ENCODE peak calls at places on chromosome 15, in seven cellular contexts. One of them, this sample, is unnamed. For H3K27me3 and H3K4me1, the result is how much of the 10 kb centered on the place peaks cover.

GRCh38 chr15:96353931-96354730 is 23.6 kb downstream of the NR2F2 start:
- DNase-seq in body of pancreas: peak
- DNase-seq in sigmoid colon: no peak
- DNase-seq in HepG2: no peak
- DNase-seq in lower lobe of right lung: no peak
- DNase-seq in IMR-90: peak
- DNase-seq in CD4-positive, CD25-positive, alpha-beta regulatory T cell: no peak
- DNase-seq in this sample: no peak

GRCh38 chr15:74502301-74502700 is 38.7 kb upstream of the ARID3B start:
- DNase-seq in body of pancreas: no peak
- DNase-seq in sigmoid colon: no peak
- DNase-seq in HepG2: no peak
- DNase-seq in lower lobe of right lung: no peak
- DNase-seq in IMR-90: no peak
- DNase-seq in CD4-positive, CD25-positive, alpha-beta regulatory T cell: no peak
- DNase-seq in this sample: no peak

GRCh38 chr15:79035111-79035601 is 55.4 kb downstream of the RASGRF1 start:
- DNase-seq in body of pancreas: no peak
- DNase-seq in sigmoid colon: no peak
- DNase-seq in HepG2: no peak
- DNase-seq in lower lobe of right lung: no peak
- DNase-seq in IMR-90: no peak
- DNase-seq in CD4-positive, CD25-positive, alpha-beta regulatory T cell: no peak
- DNase-seq in this sample: no peak

GRCh38 chr15:90974216-90974615 is 19.5 kb downstream of the RCCD1 start:
- DNase-seq in body of pancreas: no peak
- DNase-seq in sigmoid colon: no peak
- DNase-seq in HepG2: no peak
- DNase-seq in lower lobe of right lung: no peak
- DNase-seq in IMR-90: no peak
- DNase-seq in CD4-positive, CD25-positive, alpha-beta regulatory T cell: no peak
- DNase-seq in this sample: no peak

GRCh38 chr15:60916674-60917468 is 312.2 kb downstream of the RORA start:
- DNase-seq in body of pancreas: peak
- DNase-seq in sigmoid colon: peak
- DNase-seq in HepG2: peak
- DNase-seq in lower lobe of right lung: peak
- DNase-seq in IMR-90: peak
- DNase-seq in CD4-positive, CD25-positive, alpha-beta regulatory T cell: peak
- DNase-seq in this sample: peak

GRCh38 chr15:24269166-24269571 is 406.4 kb upstream of the NPAP1 start:
- DNase-seq in body of pancreas: peak
- DNase-seq in sigmoid colon: peak
- DNase-seq in HepG2: no peak
- DNase-seq in lower lobe of right lung: no peak
- DNase-seq in IMR-90: no peak
- DNase-seq in CD4-positive, CD25-positive, alpha-beta regulatory T cell: no peak
- DNase-seq in this sample: no peak

GRCh38 chr15:90947577-90948357 is 6.9 kb upstream of the RCCD1 start:
- DNase-seq in body of pancreas: no peak
- DNase-seq in sigmoid colon: no peak
- DNase-seq in HepG2: no peak
- DNase-seq in lower lobe of right lung: no peak
- DNase-seq in IMR-90: no peak
- DNase-seq in CD4-positive, CD25-positive, alpha-beta regulatory T cell: no peak
- DNase-seq in this sample: no peak

GRCh38 chr15:25811481-25811906 is 51.6 kb downstream of the ATP10A start:
- DNase-seq in body of pancreas: no peak
- DNase-seq in sigmoid colon: no peak
- DNase-seq in HepG2: no peak
- DNase-seq in lower lobe of right lung: no peak
- DNase-seq in IMR-90: no peak
- DNase-seq in CD4-positive, CD25-positive, alpha-beta regulatory T cell: no peak
- DNase-seq in this sample: peak

GRCh38 chr15:80207887-80208286 is 44.1 kb downstream of the CTXND1 start:
- DNase-seq in body of pancreas: no peak
- DNase-seq in sigmoid colon: no peak
- DNase-seq in HepG2: peak
- DNase-seq in lower lobe of right lung: no peak
- DNase-seq in IMR-90: no peak
- DNase-seq in CD4-positive, CD25-positive, alpha-beta regulatory T cell: no peak
- DNase-seq in this sample: peak

GRCh38 chr15:69080203-69080957 is 65.9 kb downstream of the NOX5 start:
- DNase-seq in body of pancreas: no peak
- DNase-seq in sigmoid colon: no peak
- DNase-seq in HepG2: no peak
- DNase-seq in lower lobe of right lung: no peak
- DNase-seq in IMR-90: no peak
- DNase-seq in CD4-positive, CD25-positive, alpha-beta regulatory T cell: no peak
- DNase-seq in this sample: no peak

DNA sequence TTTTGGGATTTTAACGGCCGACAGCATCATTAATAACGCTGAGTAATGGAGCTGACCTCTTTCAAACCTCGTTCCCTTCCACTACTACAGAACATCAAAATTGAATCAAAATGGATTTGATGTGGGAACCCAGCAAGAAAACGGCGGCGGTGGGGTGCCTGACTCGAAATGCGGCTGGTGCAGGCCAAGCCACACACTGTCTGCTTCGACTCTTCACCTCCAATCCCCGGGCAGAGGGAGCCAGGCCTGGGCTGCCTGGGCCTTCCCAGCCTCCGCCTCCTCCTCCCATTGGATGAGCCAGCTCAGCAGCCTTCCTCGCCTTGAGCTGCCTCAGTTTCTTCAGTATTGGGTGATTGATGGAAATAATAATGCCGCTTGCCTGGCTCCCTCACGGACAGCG is 11.3 kb upstream of the MEGF11 start:
- DNase-seq in body of pancreas: no peak
- DNase-seq in sigmoid colon: no peak
- DNase-seq in HepG2: no peak
- DNase-seq in lower lobe of right lung: no peak
- DNase-seq in IMR-90: no peak
- DNase-seq in CD4-positive, CD25-positive, alpha-beta regulatory T cell: no peak
- DNase-seq in this sample: no peak
- H3K27me3 ChIP-seq in body of pancreas: under half
- H3K27me3 ChIP-seq in sigmoid colon: under half
- H3K27me3 ChIP-seq in HepG2: under half
- H3K27me3 ChIP-seq in lower lobe of right lung: under half
- H3K27me3 ChIP-seq in IMR-90: half or more
- H3K27me3 ChIP-seq in CD4-positive, CD25-positive, alpha-beta regulatory T cell: under half
- H3K27me3 ChIP-seq in this sample: under half

DNA sequence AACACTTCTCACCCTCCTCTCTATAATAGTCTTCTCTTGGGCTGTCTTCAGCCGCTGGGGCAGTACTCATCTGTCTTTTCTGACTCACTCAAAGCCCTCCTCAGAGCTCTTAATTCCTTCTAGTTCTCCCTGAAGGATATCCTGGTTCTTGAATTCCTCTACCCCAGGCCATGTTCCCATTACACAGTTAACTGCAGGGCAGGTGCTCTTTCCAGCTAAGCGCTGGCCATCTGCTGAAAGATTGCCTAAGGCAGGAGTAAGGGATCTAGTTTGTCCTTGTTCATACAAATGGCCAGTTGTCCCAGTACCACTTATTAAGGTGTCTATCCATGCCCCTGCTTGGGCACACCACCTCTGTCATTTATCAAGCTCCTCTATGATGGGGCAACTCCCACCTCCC is 10.2 kb upstream of the SPG11 start:
- DNase-seq in body of pancreas: no peak
- DNase-seq in sigmoid colon: no peak
- DNase-seq in HepG2: no peak
- DNase-seq in lower lobe of right lung: no peak
- DNase-seq in IMR-90: no peak
- DNase-seq in CD4-positive, CD25-positive, alpha-beta regulatory T cell: no peak
- DNase-seq in this sample: no peak
- H3K4me1 ChIP-seq in body of pancreas: under half
- H3K4me1 ChIP-seq in sigmoid colon: under half
- H3K4me1 ChIP-seq in HepG2: under half
- H3K4me1 ChIP-seq in lower lobe of right lung: under half
- H3K4me1 ChIP-seq in IMR-90: under half
- H3K4me1 ChIP-seq in CD4-positive, CD25-positive, alpha-beta regulatory T cell: half or more
- H3K4me1 ChIP-seq in this sample: under half

GRCh38 chr15:45469429-45469828 is 53.1 kb downstream of the SLC30A4 start:
- DNase-seq in body of pancreas: no peak
- DNase-seq in sigmoid colon: no peak
- DNase-seq in HepG2: no peak
- DNase-seq in lower lobe of right lung: no peak
- DNase-seq in IMR-90: no peak
- DNase-seq in CD4-positive, CD25-positive, alpha-beta regulatory T cell: no peak
- DNase-seq in this sample: no peak

GRCh38 chr15:45471151-45471550 is 51.4 kb downstream of the SLC30A4 start:
- DNase-seq in body of pancreas: no peak
- DNase-seq in sigmoid colon: no peak
- DNase-seq in HepG2: no peak
- DNase-seq in lower lobe of right lung: no peak
- DNase-seq in IMR-90: no peak
- DNase-seq in CD4-positive, CD25-positive, alpha-beta regulatory T cell: no peak
- DNase-seq in this sample: no peak

GRCh38 chr15:45476395-45476794 is 46.2 kb downstream of the SLC30A4 start:
- DNase-seq in body of pancreas: no peak
- DNase-seq in sigmoid colon: no peak
- DNase-seq in HepG2: no peak
- DNase-seq in lower lobe of right lung: no peak
- DNase-seq in IMR-90: no peak
- DNase-seq in CD4-positive, CD25-positive, alpha-beta regulatory T cell: no peak
- DNase-seq in this sample: peak

GRCh38 chr15:45473068-45473467 is 49.5 kb downstream of the SLC30A4 start:
- DNase-seq in body of pancreas: no peak
- DNase-seq in sigmoid colon: no peak
- DNase-seq in HepG2: no peak
- DNase-seq in lower lobe of right lung: no peak
- DNase-seq in IMR-90: no peak
- DNase-seq in CD4-positive, CD25-positive, alpha-beta regulatory T cell: no peak
- DNase-seq in this sample: no peak

GRCh38 chr15:45474799-45475198 is 47.8 kb downstream of the SLC30A4 start:
- DNase-seq in body of pancreas: no peak
- DNase-seq in sigmoid colon: no peak
- DNase-seq in HepG2: no peak
- DNase-seq in lower lobe of right lung: no peak
- DNase-seq in IMR-90: no peak
- DNase-seq in CD4-positive, CD25-positive, alpha-beta regulatory T cell: no peak
- DNase-seq in this sample: peak
- H3K27me3 ChIP-seq in body of pancreas: under half
- H3K27me3 ChIP-seq in sigmoid colon: under half
- H3K27me3 ChIP-seq in HepG2: under half
- H3K27me3 ChIP-seq in lower lobe of right lung: under half
- H3K27me3 ChIP-seq in IMR-90: under half
- H3K27me3 ChIP-seq in CD4-positive, CD25-positive, alpha-beta regulatory T cell: under half
- H3K27me3 ChIP-seq in this sample: under half

GRCh38 chr15:67549736-67550135 is 7.2 kb downstream of the MAP2K5 start:
- DNase-seq in body of pancreas: no peak
- DNase-seq in sigmoid colon: no peak
- DNase-seq in HepG2: no peak
- DNase-seq in lower lobe of right lung: no peak
- DNase-seq in IMR-90: peak
- DNase-seq in CD4-positive, CD25-positive, alpha-beta regulatory T cell: no peak
- DNase-seq in this sample: no peak
- H3K4me1 ChIP-seq in body of pancreas: under half
- H3K4me1 ChIP-seq in sigmoid colon: under half
- H3K4me1 ChIP-seq in HepG2: under half
- H3K4me1 ChIP-seq in lower lobe of right lung: under half
- H3K4me1 ChIP-seq in IMR-90: under half
- H3K4me1 ChIP-seq in CD4-positive, CD25-positive, alpha-beta regulatory T cell: under half
- H3K4me1 ChIP-seq in this sample: under half

GRCh38 chr15:29962404-29962803 is 120.4 kb upstream of the GOLGA8J start:
- DNase-seq in body of pancreas: no peak
- DNase-seq in sigmoid colon: no peak
- DNase-seq in HepG2: no peak
- DNase-seq in lower lobe of right lung: no peak
- DNase-seq in IMR-90: no peak
- DNase-seq in CD4-positive, CD25-positive, alpha-beta regulatory T cell: no peak
- DNase-seq in this sample: no peak

GRCh38 chr15:29970402-29970695 is 112.4 kb upstream of the GOLGA8J start:
- DNase-seq in body of pancreas: no peak
- DNase-seq in sigmoid colon: no peak
- DNase-seq in HepG2: peak
- DNase-seq in lower lobe of right lung: no peak
- DNase-seq in IMR-90: no peak
- DNase-seq in CD4-positive, CD25-positive, alpha-beta regulatory T cell: no peak
- DNase-seq in this sample: no peak

GRCh38 chr15:29972051-29972450 is 110.7 kb upstream of the GOLGA8J start:
- DNase-seq in body of pancreas: no peak
- DNase-seq in sigmoid colon: no peak
- DNase-seq in HepG2: no peak
- DNase-seq in lower lobe of right lung: no peak
- DNase-seq in IMR-90: no peak
- DNase-seq in CD4-positive, CD25-positive, alpha-beta regulatory T cell: no peak
- DNase-seq in this sample: no peak

GRCh38 chr15:29969587-29970401 is 113.0 kb upstream of the GOLGA8J start:
- DNase-seq in body of pancreas: no peak
- DNase-seq in sigmoid colon: no peak
- DNase-seq in HepG2: no peak
- DNase-seq in lower lobe of right lung: no peak
- DNase-seq in IMR-90: no peak
- DNase-seq in CD4-positive, CD25-positive, alpha-beta regulatory T cell: no peak
- DNase-seq in this sample: no peak

DNA sequence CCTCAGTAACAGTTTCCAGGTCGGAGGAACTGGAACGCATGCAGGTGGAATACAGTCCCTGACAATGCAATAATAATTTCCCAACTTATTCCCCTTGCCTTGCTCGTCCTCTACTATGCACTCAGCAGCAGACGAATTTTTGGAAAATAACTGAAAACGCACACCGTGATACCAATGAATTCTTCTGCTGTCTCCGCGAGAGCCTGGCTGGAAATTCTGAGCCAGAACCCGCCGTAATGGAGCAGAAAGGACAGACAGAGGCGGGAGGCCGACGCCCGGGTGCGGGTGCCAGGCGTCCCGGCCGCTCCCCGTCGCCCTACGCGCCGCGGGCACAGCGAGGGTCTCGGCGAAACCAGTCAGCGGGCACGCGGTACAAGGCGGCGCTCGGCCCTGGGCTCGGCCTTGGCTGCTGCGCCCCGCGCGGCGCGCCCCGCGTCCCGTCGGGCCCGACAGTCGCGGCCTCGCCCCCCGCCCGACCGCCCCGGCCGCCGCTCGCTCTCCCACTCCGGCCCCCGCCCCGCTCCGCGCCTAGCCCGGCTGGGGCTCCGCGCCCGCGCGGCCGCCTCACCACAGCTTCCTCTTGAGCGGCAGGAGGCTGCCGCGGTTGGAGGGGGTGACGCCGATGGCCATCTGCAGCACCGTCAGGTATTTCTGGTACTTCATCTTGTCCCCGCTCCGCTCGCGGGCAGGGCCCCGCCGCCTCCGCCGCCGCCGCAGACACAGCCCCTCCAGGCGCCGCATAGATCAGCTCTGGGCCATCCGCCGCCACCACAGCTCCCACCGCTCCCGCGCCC is 114.5 kb upstream of the GOLGA8J start:
- DNase-seq in body of pancreas: peak
- DNase-seq in sigmoid colon: no peak
- DNase-seq in HepG2: no peak
- DNase-seq in lower lobe of right lung: no peak
- DNase-seq in IMR-90: no peak
- DNase-seq in CD4-positive, CD25-positive, alpha-beta regulatory T cell: no peak
- DNase-seq in this sample: no peak
- H3K27me3 ChIP-seq in body of pancreas: under half
- H3K27me3 ChIP-seq in sigmoid colon: under half
- H3K27me3 ChIP-seq in HepG2: under half
- H3K27me3 ChIP-seq in lower lobe of right lung: under half
- H3K27me3 ChIP-seq in IMR-90: half or more
- H3K27me3 ChIP-seq in CD4-positive, CD25-positive, alpha-beta regulatory T cell: under half
- H3K27me3 ChIP-seq in this sample: under half

This sample was measured in small intestine.